ENCODE peak calls at places on chromosomes 3 and 15, in nine cellular contexts. V, N, D, R, Y, F, O, P and S are unnamed samples.

GRCh38 chr3:61562042-61562809 is 855 bp downstream of the PTPRG start:
- DNase-seq in V (no peak), N (no peak), D (no peak), R (no peak), Y (peak), F (peak), O (peak), P (no peak), S (no peak)

GRCh38 chr3:151460774-151461450 is at the start of gene IGSF10:
- DNase-seq in V (no peak), N (no peak), D (no peak), R (no peak), Y (no peak), F (peak), O (peak), P (no peak), S (no peak)

GRCh38 chr15:41811432-41812195 is 16.3 kb upstream of the JMJD7 start:
- DNase-seq in V (peak), N (peak), D (peak), R (peak), Y (peak), F (peak), O (peak), P (peak), S (peak)

GRCh38 chr3:16430717-16431630 is 82.5 kb downstream of the RFTN1 start:
- DNase-seq in V (no peak), N (no peak), D (no peak), R (no peak), Y (no peak), F (no peak), O (no peak), P (peak), S (no peak)

GRCh38 chr3:177195941-177196472 is 1.3 kb downstream of the TBL1XR1 start:
- DNase-seq in V (no peak), N (no peak), D (no peak), R (no peak), Y (no peak), F (peak), O (no peak), P (peak), S (no peak)

GRCh38 chr3:44411031-44411645 is 66.3 kb downstream of the ZNF445 start:
- DNase-seq in V (no peak), N (no peak), D (no peak), R (no peak), Y (no peak), F (no peak), O (no peak), P (no peak), S (no peak)

GRCh38 chr15:47027322-47027946 is 689.9 kb upstream of the SEMA6D start:
- DNase-seq in V (no peak), N (no peak), D (no peak), R (no peak), Y (no peak), F (peak), O (no peak), P (peak), S (no peak)

GRCh38 chr15:31314380-31314779 is 12.3 kb upstream of the KLF13 start:
- DNase-seq in V (no peak), N (no peak), D (no peak), R (no peak), Y (no peak), F (no peak), O (no peak), P (no peak), S (no peak)

GRCh38 chr15:51117270-51117669 is 22.6 kb upstream of the TNFAIP8L3 start:
- DNase-seq in V (no peak), N (no peak), D (peak), R (peak), Y (no peak), F (no peak), O (no peak), P (no peak), S (peak)

GRCh38 chr3:119294889-119295769 is 946 bp downstream of the ARHGAP31 start:
- DNase-seq in V (peak), N (peak), D (peak), R (peak), Y (peak), F (peak), O (peak), P (peak), S (no peak)